ENCODE peak calls at places on chromosomes 13 and 19, in five cellular contexts. One of them, this sample, is unnamed. For H3K36me3, the result is how much of the 10 kb centered on the place peaks cover.

GRCh38 chr13:94712812-94713555 is 639 bp upstream of the SOX21 start:
- DNase-seq in prostate gland: peak
- DNase-seq in CD8-positive, alpha-beta T cell: no peak
- DNase-seq in iPS DF 6.9: no peak
- DNase-seq in H7: peak
- DNase-seq in this sample: peak

GRCh38 chr13:113407531-113408393 is 43.8 kb upstream of the GRTP1 start:
- DNase-seq in prostate gland: no peak
- DNase-seq in CD8-positive, alpha-beta T cell: no peak
- DNase-seq in iPS DF 6.9: no peak
- DNase-seq in H7: peak
- DNase-seq in this sample: no peak

GRCh38 chr13:111899714-111900389 is 167.1 kb upstream of the SOX1 start:
- DNase-seq in iPS DF 6.9: no peak
- DNase-seq in prostate gland: no peak
- DNase-seq in CD8-positive, alpha-beta T cell: no peak
- DNase-seq in H7: no peak
- DNase-seq in this sample: no peak

GRCh38 chr13:32887617-32888016 is 128.6 kb upstream of the KL start:
- DNase-seq in prostate gland: no peak
- DNase-seq in iPS DF 6.9: no peak
- DNase-seq in CD8-positive, alpha-beta T cell: no peak
- DNase-seq in H7: no peak
- DNase-seq in this sample: no peak

GRCh38 chr19:7469654-7470285 is 19.1 kb downstream of the PEX11G start:
- DNase-seq in prostate gland: no peak
- DNase-seq in iPS DF 6.9: no peak
- DNase-seq in H7: no peak
- DNase-seq in CD8-positive, alpha-beta T cell: no peak
- DNase-seq in this sample: no peak

GRCh38 chr19:17686592-17687042 is 1.5 kb downstream of the UNC13A start:
- DNase-seq in CD8-positive, alpha-beta T cell: no peak
- DNase-seq in prostate gland: no peak
- DNase-seq in iPS DF 6.9: no peak
- DNase-seq in H7: peak
- DNase-seq in this sample: no peak

GRCh38 chr13:80239571-80240255 is 101.2 kb downstream of the SPRY2 start:
- DNase-seq in H7: no peak
- DNase-seq in CD8-positive, alpha-beta T cell: no peak
- DNase-seq in prostate gland: no peak
- DNase-seq in iPS DF 6.9: no peak
- DNase-seq in this sample: no peak

GRCh38 chr19:57321746-57322145 is 1.5 kb downstream of the ZNF543 start:
- DNase-seq in CD8-positive, alpha-beta T cell: no peak
- DNase-seq in iPS DF 6.9: no peak
- DNase-seq in prostate gland: no peak
- DNase-seq in H7: no peak
- DNase-seq in this sample: no peak

GRCh38 chr19:53960187-53960586 is 2.5 kb upstream of the CACNG8 start:
- DNase-seq in prostate gland: no peak
- DNase-seq in H7: peak
- DNase-seq in CD8-positive, alpha-beta T cell: no peak
- DNase-seq in iPS DF 6.9: no peak
- DNase-seq in this sample: no peak

GRCh38 chr13:42148538-42148937 is 100.1 kb downstream of the DGKH start:
- DNase-seq in iPS DF 6.9: no peak
- DNase-seq in prostate gland: no peak
- DNase-seq in H7: no peak
- DNase-seq in CD8-positive, alpha-beta T cell: no peak
- DNase-seq in this sample: no peak

GRCh38 chr19:45763691-45764294 is 5.3 kb downstream of the SIX5 start:
- DNase-seq in H7: peak
- DNase-seq in iPS DF 6.9: no peak
- DNase-seq in CD8-positive, alpha-beta T cell: no peak
- DNase-seq in prostate gland: no peak
- DNase-seq in this sample: no peak

GRCh38 chr13:110448677-110449076 is 112.8 kb downstream of the RAB20 start:
- DNase-seq in CD8-positive, alpha-beta T cell: no peak
- DNase-seq in prostate gland: no peak
- DNase-seq in H7: no peak
- DNase-seq in iPS DF 6.9: no peak
- DNase-seq in this sample: no peak

GRCh38 chr13:110448230-110448629 is 113.3 kb downstream of the RAB20 start:
- DNase-seq in prostate gland: no peak
- DNase-seq in CD8-positive, alpha-beta T cell: no peak
- DNase-seq in iPS DF 6.9: no peak
- DNase-seq in H7: no peak
- DNase-seq in this sample: peak

GRCh38 chr13:110450016-110450900 is 111.3 kb downstream of the RAB20 start:
- DNase-seq in prostate gland: no peak
- DNase-seq in iPS DF 6.9: no peak
- DNase-seq in H7: no peak
- DNase-seq in CD8-positive, alpha-beta T cell: no peak
- DNase-seq in this sample: no peak

GRCh38 chr13:110450941-110451340 is 110.6 kb downstream of the RAB20 start:
- DNase-seq in CD8-positive, alpha-beta T cell: no peak
- DNase-seq in H7: no peak
- DNase-seq in prostate gland: no peak
- DNase-seq in iPS DF 6.9: no peak
- DNase-seq in this sample: no peak

DNA sequence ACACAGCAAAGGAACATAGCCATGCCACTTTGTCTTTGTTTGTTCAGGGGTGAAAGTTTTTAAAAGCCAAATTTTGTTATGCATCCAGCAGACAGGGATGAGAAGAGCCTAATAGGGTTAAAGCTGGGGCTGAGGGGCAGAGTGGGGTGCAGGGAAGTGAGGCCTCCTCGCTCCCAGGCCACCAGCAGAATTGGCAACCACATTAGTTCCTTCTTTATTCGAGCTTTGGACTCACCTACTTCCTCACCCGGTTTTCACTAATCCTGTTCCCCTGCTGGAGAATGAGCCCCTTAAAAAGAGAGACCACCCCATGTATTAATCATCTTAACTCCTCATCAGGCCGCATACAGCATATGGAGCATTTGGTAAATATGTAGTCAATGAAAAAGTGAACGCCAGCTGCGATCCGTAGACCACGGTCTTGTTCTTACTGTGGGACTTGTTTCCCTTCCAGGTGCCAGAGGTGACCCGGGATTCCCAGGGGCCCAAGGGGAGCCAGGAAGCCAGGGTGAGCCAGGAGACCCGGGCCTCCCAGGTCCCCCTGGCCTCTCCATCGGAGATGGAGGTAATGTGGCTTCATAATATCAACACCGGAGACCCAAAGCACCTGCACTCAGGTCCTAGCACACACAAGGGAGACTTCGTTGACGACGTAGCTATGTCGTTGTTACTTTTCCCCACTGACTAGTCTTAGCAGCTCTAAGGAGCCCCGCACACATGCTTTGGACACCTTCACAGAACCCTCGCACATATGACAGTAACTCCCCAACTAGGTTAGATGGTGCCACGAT is 112.1 kb downstream of the RAB20 start:
- DNase-seq in H7: no peak
- DNase-seq in prostate gland: no peak
- DNase-seq in iPS DF 6.9: no peak
- DNase-seq in CD8-positive, alpha-beta T cell: no peak
- DNase-seq in this sample: no peak
- H3K36me3 ChIP-seq in H7: under half
- H3K36me3 ChIP-seq in prostate gland: under half
- H3K36me3 ChIP-seq in iPS DF 6.9: under half
- H3K36me3 ChIP-seq in CD8-positive, alpha-beta T cell: under half
- H3K36me3 ChIP-seq in this sample: under half

DNA sequence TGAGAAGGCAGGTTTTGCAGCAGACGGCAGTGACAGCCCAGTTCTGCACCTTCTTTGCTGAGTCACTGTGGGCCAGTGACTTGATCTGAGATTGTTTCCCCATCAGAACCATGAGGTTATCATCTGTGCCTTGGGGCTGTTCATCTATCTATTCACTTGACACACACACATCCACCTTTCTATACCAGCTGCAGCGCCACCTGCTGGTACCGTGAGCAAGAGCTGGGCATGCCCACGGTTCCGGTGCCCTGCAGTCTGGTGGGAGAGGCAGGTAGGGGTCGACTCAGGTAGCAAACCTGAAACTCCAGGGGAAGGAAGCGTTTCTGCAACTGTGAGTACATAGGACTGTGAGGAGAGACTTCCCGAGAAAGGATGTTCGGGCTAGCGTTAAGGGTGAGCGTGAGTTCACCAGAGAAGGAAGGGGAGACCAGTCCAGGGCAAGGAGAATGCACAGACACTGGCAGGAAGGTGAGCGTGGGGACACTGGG is 7.5 kb upstream of the LIN7B start:
- DNase-seq in H7: peak
- DNase-seq in prostate gland: no peak
- DNase-seq in iPS DF 6.9: no peak
- DNase-seq in CD8-positive, alpha-beta T cell: peak
- DNase-seq in this sample: no peak
- H3K36me3 ChIP-seq in H7: under half
- H3K36me3 ChIP-seq in prostate gland: under half
- H3K36me3 ChIP-seq in iPS DF 6.9: half or more
- H3K36me3 ChIP-seq in CD8-positive, alpha-beta T cell: under half
- H3K36me3 ChIP-seq in this sample: under half

GRCh38 chr19:1619703-1620102 is 14.4 kb upstream of the UQCR11 start:
- DNase-seq in iPS DF 6.9: no peak
- DNase-seq in H7: peak
- DNase-seq in CD8-positive, alpha-beta T cell: no peak
- DNase-seq in prostate gland: no peak
- DNase-seq in this sample: no peak
- H3K36me3 ChIP-seq in iPS DF 6.9: half or more
- H3K36me3 ChIP-seq in H7: under half
- H3K36me3 ChIP-seq in CD8-positive, alpha-beta T cell: under half
- H3K36me3 ChIP-seq in prostate gland: under half
- H3K36me3 ChIP-seq in this sample: under half

GRCh38 chr19:5714819-5715218 is 5.1 kb downstream of the LONP1 start:
- DNase-seq in CD8-positive, alpha-beta T cell: no peak
- DNase-seq in prostate gland: no peak
- DNase-seq in iPS DF 6.9: no peak
- DNase-seq in H7: no peak
- DNase-seq in this sample: no peak

GRCh38 chr19:5711025-5711424 is 8.9 kb downstream of the LONP1 start:
- DNase-seq in iPS DF 6.9: no peak
- DNase-seq in prostate gland: no peak
- DNase-seq in H7: peak
- DNase-seq in CD8-positive, alpha-beta T cell: no peak
- DNase-seq in this sample: no peak

GRCh38 chr19:5717215-5717614 is 2.7 kb downstream of the LONP1 start:
- DNase-seq in CD8-positive, alpha-beta T cell: no peak
- DNase-seq in iPS DF 6.9: no peak
- DNase-seq in H7: no peak
- DNase-seq in prostate gland: no peak
- DNase-seq in this sample: no peak

GRCh38 chr19:5711713-5712161 is 8.2 kb downstream of the LONP1 start:
- DNase-seq in iPS DF 6.9: no peak
- DNase-seq in prostate gland: no peak
- DNase-seq in CD8-positive, alpha-beta T cell: no peak
- DNase-seq in H7: peak
- DNase-seq in this sample: no peak

GRCh38 chr19:5713228-5713627 is 6.7 kb downstream of the LONP1 start:
- DNase-seq in CD8-positive, alpha-beta T cell: no peak
- DNase-seq in H7: peak
- DNase-seq in prostate gland: no peak
- DNase-seq in iPS DF 6.9: no peak
- DNase-seq in this sample: no peak
- H3K36me3 ChIP-seq in CD8-positive, alpha-beta T cell: under half
- H3K36me3 ChIP-seq in H7: under half
- H3K36me3 ChIP-seq in prostate gland: under half
- H3K36me3 ChIP-seq in iPS DF 6.9: under half
- H3K36me3 ChIP-seq in this sample: under half

GRCh38 chr19:29675120-29675649 is 9.9 kb downstream of the PLEKHF1 start:
- DNase-seq in iPS DF 6.9: no peak
- DNase-seq in prostate gland: no peak
- DNase-seq in CD8-positive, alpha-beta T cell: no peak
- DNase-seq in H7: no peak
- DNase-seq in this sample: no peak
- H3K36me3 ChIP-seq in iPS DF 6.9: under half
- H3K36me3 ChIP-seq in prostate gland: under half
- H3K36me3 ChIP-seq in CD8-positive, alpha-beta T cell: under half
- H3K36me3 ChIP-seq in H7: under half
- H3K36me3 ChIP-seq in this sample: under half

GRCh38 chr19:42248270-42249148 is 6.1 kb upstream of the GSK3A start:
- DNase-seq in CD8-positive, alpha-beta T cell: no peak
- DNase-seq in iPS DF 6.9: no peak
- DNase-seq in prostate gland: no peak
- DNase-seq in H7: peak
- DNase-seq in this sample: no peak
- H3K36me3 ChIP-seq in CD8-positive, alpha-beta T cell: under half
- H3K36me3 ChIP-seq in iPS DF 6.9: under half
- H3K36me3 ChIP-seq in prostate gland: under half
- H3K36me3 ChIP-seq in H7: under half
- H3K36me3 ChIP-seq in this sample: under half

GRCh38 chr13:19725320-19725719 is 57.4 kb downstream of the PSPC1 start:
- DNase-seq in CD8-positive, alpha-beta T cell: no peak
- DNase-seq in H7: no peak
- DNase-seq in iPS DF 6.9: no peak
- DNase-seq in prostate gland: no peak
- DNase-seq in this sample: no peak
- H3K36me3 ChIP-seq in CD8-positive, alpha-beta T cell: under half
- H3K36me3 ChIP-seq in H7: under half
- H3K36me3 ChIP-seq in iPS DF 6.9: under half
- H3K36me3 ChIP-seq in prostate gland: under half
- H3K36me3 ChIP-seq in this sample: under half

GRCh38 chr13:98897706-98898105 is 80.2 kb downstream of the DOCK9 start:
- DNase-seq in prostate gland: no peak
- DNase-seq in CD8-positive, alpha-beta T cell: no peak
- DNase-seq in H7: no peak
- DNase-seq in iPS DF 6.9: no peak
- DNase-seq in this sample: no peak
- H3K36me3 ChIP-seq in prostate gland: under half
- H3K36me3 ChIP-seq in CD8-positive, alpha-beta T cell: under half
- H3K36me3 ChIP-seq in H7: under half
- H3K36me3 ChIP-seq in iPS DF 6.9: under half
- H3K36me3 ChIP-seq in this sample: under half

DNA sequence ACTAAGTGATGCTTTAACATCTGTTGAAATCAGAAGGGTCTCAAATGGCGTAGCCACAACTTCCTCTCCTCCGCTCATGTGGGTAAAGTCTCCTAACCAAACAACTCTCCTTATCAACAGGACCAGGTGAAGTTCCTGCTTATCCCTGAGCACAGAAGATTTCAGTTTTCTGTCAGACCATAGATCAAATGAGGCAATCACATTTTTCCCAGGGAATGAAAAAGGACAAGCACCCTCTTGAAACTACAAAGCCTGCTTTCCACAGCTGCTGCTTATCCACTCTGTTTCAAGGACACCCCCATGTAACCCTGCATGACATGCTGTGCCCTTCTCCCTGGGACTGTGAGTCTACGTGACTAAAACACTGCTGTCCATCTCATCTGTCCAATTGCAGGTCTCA is 788.3 kb upstream of the SLITRK5 start:
- DNase-seq in iPS DF 6.9: no peak
- DNase-seq in H7: no peak
- DNase-seq in CD8-positive, alpha-beta T cell: no peak
- DNase-seq in prostate gland: no peak
- DNase-seq in this sample: no peak
- H3K36me3 ChIP-seq in iPS DF 6.9: under half
- H3K36me3 ChIP-seq in H7: under half
- H3K36me3 ChIP-seq in CD8-positive, alpha-beta T cell: under half
- H3K36me3 ChIP-seq in prostate gland: under half
- H3K36me3 ChIP-seq in this sample: under half